ENCODE peak calls at places on chromosomes 7 and 10, in seven cellular contexts. L, R, M, H, I, A and U are unnamed samples.
A peak's percentile ranks its signal among the peaks of the same experiment; 100 is the strongest.

GRCh38 chr10:451021-451471 is 238.4 kb downstream of the DIP2C start:
- DNase-seq in H (peak; percentile 52), A (no peak), I (no peak), L (peak; percentile 67), R (no peak), M (no peak), U (no peak)

GRCh38 chr10:21406595-21407218 is 118.8 kb downstream of the SKIDA1 start:
- DNase-seq in I (no peak), A (peak; percentile 52), L (peak; percentile 17), R (no peak), M (peak; percentile 81), H (no peak), U (no peak)

GRCh38 chr7:133484135-133484534 is 231.3 kb downstream of the EXOC4 start:
- DNase-seq in R (no peak), A (no peak), M (peak; percentile 19), I (no peak), H (no peak), L (peak; percentile 60), U (no peak)

GRCh38 chr7:107643407-107643806 is 17.2 kb upstream of the SLC26A4 start:
- DNase-seq in R (no peak), H (no peak), I (no peak), L (no peak), M (peak; percentile 56), A (peak; percentile 53), U (no peak)

GRCh38 chr7:31975546-31975945 is 94.7 kb downstream of the PDE1C start:
- DNase-seq in M (no peak), A (no peak), L (no peak), I (no peak), H (no peak), R (no peak), U (no peak)

GRCh38 chr10:125550362-125550761 is 132.6 kb downstream of the TEX36 start:
- DNase-seq in I (no peak), L (no peak), A (no peak), M (no peak), H (no peak), R (no peak), U (no peak)

GRCh38 chr7:86972072-86972471 is 87.4 kb downstream of the ELAPOR2 start:
- DNase-seq in R (no peak), H (no peak), A (no peak), I (peak; percentile 69), L (no peak), M (no peak), U (no peak)

GRCh38 chr10:71293446-71294090 is 25.5 kb upstream of the SLC29A3 start:
- DNase-seq in L (no peak), R (no peak), I (no peak), A (no peak), H (no peak), M (no peak), U (no peak)

GRCh38 chr7:45689011-45689796 is 115.0 kb downstream of the ADCY1 start:
- DNase-seq in L (no peak), R (no peak), H (no peak), M (peak; percentile 66), I (no peak), A (peak; percentile 86), U (peak; percentile 5)

GRCh38 chr7:11567571-11567970 is 264.4 kb downstream of the THSD7A start:
- DNase-seq in R (no peak), L (no peak), H (no peak), M (no peak), I (no peak), A (no peak), U (no peak)

GRCh38 chr10:57338823-57339558 is 928.7 kb downstream of the IPMK start:
- DNase-seq in A (peak; percentile 47), R (peak; percentile 16), M (peak; percentile 54), H (no peak), L (no peak), I (peak; percentile 50), U (peak; percentile 1)

GRCh38 chr7:12581897-12582296 is 11.4 kb downstream of the SCIN start:
- DNase-seq in H (no peak), R (no peak), A (peak; percentile 53), M (no peak), I (no peak), L (no peak), U (no peak)

GRCh38 chr7:37759519-37759918 is 76.0 kb downstream of the GPR141 start:
- DNase-seq in M (no peak), A (no peak), I (peak; percentile 46), H (no peak), L (no peak), R (no peak), U (no peak)